ENCODE peak calls at places on chromosomes 12 and 14, in seven cellular contexts. One of them, this sample, is unnamed.
A peak's percentile ranks its signal among the peaks of the same experiment; 100 is the strongest.

GRCh38 chr12:68538722-68539614 is 71.7 kb upstream of the RAP1B start:
- DNase-seq in right atrium auricular region: peak; percentile 85
- DNase-seq in CD4-positive, alpha-beta memory T cell: peak; percentile 64
- DNase-seq in coronary artery: no peak
- DNase-seq in iPS DF 6.9: no peak
- DNase-seq in stomach: peak; percentile 33
- DNase-seq in lower leg skin: peak; percentile 27
- DNase-seq in this sample: peak; percentile 84

GRCh38 chr12:57069522-57069921 is 9.1 kb downstream of the NEMP1 start:
- DNase-seq in right atrium auricular region: peak; percentile 88
- DNase-seq in CD4-positive, alpha-beta memory T cell: peak; percentile 73
- DNase-seq in coronary artery: peak; percentile 79
- DNase-seq in iPS DF 6.9: no peak
- DNase-seq in stomach: peak; percentile 60
- DNase-seq in lower leg skin: peak; percentile 76
- DNase-seq in this sample: no peak

GRCh38 chr12:66200110-66200509 is 11.1 kb downstream of the IRAK3 start:
- DNase-seq in right atrium auricular region: no peak
- DNase-seq in CD4-positive, alpha-beta memory T cell: no peak
- DNase-seq in coronary artery: no peak
- DNase-seq in iPS DF 6.9: no peak
- DNase-seq in stomach: no peak
- DNase-seq in lower leg skin: no peak
- DNase-seq in this sample: no peak

GRCh38 chr12:6779667-6780459 is 7.5 kb downstream of the LAG3 start:
- DNase-seq in right atrium auricular region: no peak
- DNase-seq in CD4-positive, alpha-beta memory T cell: no peak
- DNase-seq in coronary artery: no peak
- DNase-seq in iPS DF 6.9: no peak
- DNase-seq in stomach: no peak
- DNase-seq in lower leg skin: no peak
- DNase-seq in this sample: no peak

GRCh38 chr14:36442824-36443241 is 77.2 kb downstream of the NKX2-1 start:
- DNase-seq in right atrium auricular region: no peak
- DNase-seq in CD4-positive, alpha-beta memory T cell: no peak
- DNase-seq in coronary artery: no peak
- DNase-seq in iPS DF 6.9: no peak
- DNase-seq in stomach: no peak
- DNase-seq in lower leg skin: no peak
- DNase-seq in this sample: peak; percentile 49

GRCh38 chr14:99750746-99751450 is 42.3 kb upstream of the EML1 start:
- DNase-seq in right atrium auricular region: no peak
- DNase-seq in CD4-positive, alpha-beta memory T cell: no peak
- DNase-seq in coronary artery: no peak
- DNase-seq in iPS DF 6.9: no peak
- DNase-seq in stomach: no peak
- DNase-seq in lower leg skin: no peak
- DNase-seq in this sample: no peak

GRCh38 chr12:75883241-75883640 is 148.3 kb downstream of the PHLDA1 start:
- DNase-seq in right atrium auricular region: no peak
- DNase-seq in CD4-positive, alpha-beta memory T cell: no peak
- DNase-seq in coronary artery: no peak
- DNase-seq in iPS DF 6.9: no peak
- DNase-seq in stomach: no peak
- DNase-seq in lower leg skin: no peak
- DNase-seq in this sample: no peak

GRCh38 chr12:69101505-69101904 is 137.9 kb upstream of the CPSF6 start:
- DNase-seq in right atrium auricular region: no peak
- DNase-seq in CD4-positive, alpha-beta memory T cell: no peak
- DNase-seq in coronary artery: no peak
- DNase-seq in iPS DF 6.9: no peak
- DNase-seq in stomach: no peak
- DNase-seq in lower leg skin: no peak
- DNase-seq in this sample: no peak

GRCh38 chr12:57173089-57173488 is 25.7 kb upstream of the LRP1-AS start:
- DNase-seq in right atrium auricular region: no peak
- DNase-seq in CD4-positive, alpha-beta memory T cell: no peak
- DNase-seq in coronary artery: no peak
- DNase-seq in iPS DF 6.9: no peak
- DNase-seq in stomach: no peak
- DNase-seq in lower leg skin: no peak
- DNase-seq in this sample: peak; percentile 33

GRCh38 chr12:111435661-111436201 is 30.0 kb downstream of the SH2B3 start:
- DNase-seq in right atrium auricular region: no peak
- DNase-seq in CD4-positive, alpha-beta memory T cell: no peak
- DNase-seq in coronary artery: no peak
- DNase-seq in iPS DF 6.9: no peak
- DNase-seq in stomach: no peak
- DNase-seq in lower leg skin: no peak
- DNase-seq in this sample: no peak

GRCh38 chr12:47707905-47708543 is 2.2 kb upstream of the RPAP3 start:
- DNase-seq in right atrium auricular region: no peak
- DNase-seq in CD4-positive, alpha-beta memory T cell: no peak
- DNase-seq in coronary artery: no peak
- DNase-seq in iPS DF 6.9: no peak
- DNase-seq in stomach: no peak
- DNase-seq in lower leg skin: no peak
- DNase-seq in this sample: no peak
- H3K4me3 ChIP-seq in right atrium auricular region: no peak overlapping the region
- H3K4me3 ChIP-seq in CD4-positive, alpha-beta memory T cell: no peak overlapping the region
- H3K4me3 ChIP-seq in coronary artery: no peak overlapping the region
- H3K4me3 ChIP-seq in iPS DF 6.9: no peak overlapping the region
- H3K4me3 ChIP-seq in stomach: no peak overlapping the region
- H3K4me3 ChIP-seq in lower leg skin: no peak overlapping the region
- H3K4me3 ChIP-seq in this sample: no peak overlapping the region

GRCh38 chr14:97410667-97411286 is 613.6 kb downstream of the VRK1 start:
- DNase-seq in right atrium auricular region: no peak
- DNase-seq in CD4-positive, alpha-beta memory T cell: no peak
- DNase-seq in coronary artery: no peak
- DNase-seq in iPS DF 6.9: no peak
- DNase-seq in stomach: no peak
- DNase-seq in lower leg skin: no peak
- DNase-seq in this sample: no peak
- H3K4me3 ChIP-seq in right atrium auricular region: no peak overlapping the region
- H3K4me3 ChIP-seq in CD4-positive, alpha-beta memory T cell: no peak overlapping the region
- H3K4me3 ChIP-seq in coronary artery: no peak overlapping the region
- H3K4me3 ChIP-seq in iPS DF 6.9: no peak overlapping the region
- H3K4me3 ChIP-seq in stomach: no peak overlapping the region
- H3K4me3 ChIP-seq in lower leg skin: no peak overlapping the region
- H3K4me3 ChIP-seq in this sample: no peak overlapping the region

DNA sequence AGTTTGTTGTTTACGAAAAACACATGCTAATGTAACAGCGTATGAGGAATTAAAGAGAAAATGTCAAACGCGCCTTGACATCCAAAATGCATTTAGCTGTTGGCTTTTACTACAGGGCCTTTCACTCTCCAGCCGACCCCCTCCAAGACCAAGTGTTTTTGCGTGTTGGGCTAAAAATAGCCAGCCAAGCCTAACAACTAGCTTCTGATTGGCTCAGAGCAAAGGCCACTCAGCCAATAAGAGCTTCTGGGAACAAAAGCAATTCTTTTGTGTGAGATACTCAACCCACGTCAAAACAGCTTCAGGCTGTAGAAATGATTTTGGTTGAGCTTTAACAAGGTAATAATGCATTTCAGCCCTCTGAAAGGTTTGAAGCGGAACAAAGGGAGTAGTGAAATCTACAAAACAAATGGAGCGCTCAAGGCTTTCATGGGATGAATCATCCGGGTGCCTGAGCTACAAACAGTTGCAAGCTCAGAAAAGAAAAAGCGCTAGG is 198.7 kb upstream of the DCN start:
- DNase-seq in right atrium auricular region: peak; percentile 66
- DNase-seq in CD4-positive, alpha-beta memory T cell: peak; percentile 5
- DNase-seq in coronary artery: no peak
- DNase-seq in iPS DF 6.9: peak; percentile 77
- DNase-seq in stomach: peak; percentile 48
- DNase-seq in lower leg skin: peak; percentile 65
- DNase-seq in this sample: peak; percentile 88
- H3K4me3 ChIP-seq in right atrium auricular region: peak overlapping the region; percentile 50
- H3K4me3 ChIP-seq in CD4-positive, alpha-beta memory T cell: no peak overlapping the region
- H3K4me3 ChIP-seq in coronary artery: peak overlapping the region; percentile 64
- H3K4me3 ChIP-seq in iPS DF 6.9: no peak overlapping the region
- H3K4me3 ChIP-seq in stomach: peak overlapping the region; percentile 40
- H3K4me3 ChIP-seq in lower leg skin: no peak overlapping the region
- H3K4me3 ChIP-seq in this sample: no peak overlapping the region

GRCh38 chr14:68655021-68655811 is 137.7 kb downstream of the ZFP36L1 start:
- DNase-seq in right atrium auricular region: peak; percentile 57
- DNase-seq in CD4-positive, alpha-beta memory T cell: no peak
- DNase-seq in coronary artery: peak; percentile 64
- DNase-seq in iPS DF 6.9: no peak
- DNase-seq in stomach: no peak
- DNase-seq in lower leg skin: no peak
- DNase-seq in this sample: no peak
- H3K4me3 ChIP-seq in right atrium auricular region: no peak overlapping the region
- H3K4me3 ChIP-seq in CD4-positive, alpha-beta memory T cell: no peak overlapping the region
- H3K4me3 ChIP-seq in coronary artery: no peak overlapping the region
- H3K4me3 ChIP-seq in iPS DF 6.9: no peak overlapping the region
- H3K4me3 ChIP-seq in stomach: no peak overlapping the region
- H3K4me3 ChIP-seq in lower leg skin: no peak overlapping the region
- H3K4me3 ChIP-seq in this sample: no peak overlapping the region

GRCh38 chr12:132597333-132598283 is 12.8 kb downstream of the LRCOL1 start:
- DNase-seq in right atrium auricular region: no peak
- DNase-seq in CD4-positive, alpha-beta memory T cell: peak; percentile 33
- DNase-seq in coronary artery: no peak
- DNase-seq in iPS DF 6.9: no peak
- DNase-seq in stomach: no peak
- DNase-seq in lower leg skin: no peak
- DNase-seq in this sample: no peak

GRCh38 chr12:132603240-132604107 is 6.9 kb downstream of the LRCOL1 start:
- DNase-seq in right atrium auricular region: no peak
- DNase-seq in CD4-positive, alpha-beta memory T cell: no peak
- DNase-seq in coronary artery: no peak
- DNase-seq in iPS DF 6.9: no peak
- DNase-seq in stomach: no peak
- DNase-seq in lower leg skin: no peak
- DNase-seq in this sample: no peak

GRCh38 chr12:132602578-132603239 is 7.7 kb downstream of the LRCOL1 start:
- DNase-seq in right atrium auricular region: no peak
- DNase-seq in CD4-positive, alpha-beta memory T cell: no peak
- DNase-seq in coronary artery: no peak
- DNase-seq in iPS DF 6.9: no peak
- DNase-seq in stomach: no peak
- DNase-seq in lower leg skin: no peak
- DNase-seq in this sample: no peak

GRCh38 chr12:132601171-132601883 is 9.1 kb downstream of the LRCOL1 start:
- DNase-seq in right atrium auricular region: no peak
- DNase-seq in CD4-positive, alpha-beta memory T cell: no peak
- DNase-seq in coronary artery: no peak
- DNase-seq in iPS DF 6.9: no peak
- DNase-seq in stomach: no peak
- DNase-seq in lower leg skin: no peak
- DNase-seq in this sample: no peak

GRCh38 chr12:132600048-132601032 is 10.0 kb downstream of the LRCOL1 start:
- DNase-seq in right atrium auricular region: peak; percentile 73
- DNase-seq in CD4-positive, alpha-beta memory T cell: peak; percentile 26
- DNase-seq in coronary artery: no peak
- DNase-seq in iPS DF 6.9: no peak
- DNase-seq in stomach: peak; percentile 60
- DNase-seq in lower leg skin: peak; percentile 53
- DNase-seq in this sample: no peak
- H3K4me3 ChIP-seq in right atrium auricular region: peak overlapping the region; percentile 49
- H3K4me3 ChIP-seq in CD4-positive, alpha-beta memory T cell: peak overlapping the region; percentile 10
- H3K4me3 ChIP-seq in coronary artery: peak overlapping the region; percentile 68
- H3K4me3 ChIP-seq in iPS DF 6.9: no peak overlapping the region
- H3K4me3 ChIP-seq in stomach: peak overlapping the region; percentile 40
- H3K4me3 ChIP-seq in lower leg skin: peak overlapping the region; percentile 4
- H3K4me3 ChIP-seq in this sample: no peak overlapping the region

GRCh38 chr12:21502872-21503271 is 1.3 kb downstream of the GOLT1B start:
- DNase-seq in right atrium auricular region: no peak
- DNase-seq in CD4-positive, alpha-beta memory T cell: no peak
- DNase-seq in coronary artery: no peak
- DNase-seq in iPS DF 6.9: no peak
- DNase-seq in stomach: no peak
- DNase-seq in lower leg skin: no peak
- DNase-seq in this sample: no peak
- H3K4me3 ChIP-seq in right atrium auricular region: peak overlapping the region; percentile 92
- H3K4me3 ChIP-seq in CD4-positive, alpha-beta memory T cell: no peak overlapping the region
- H3K4me3 ChIP-seq in coronary artery: peak overlapping the region; percentile 85
- H3K4me3 ChIP-seq in iPS DF 6.9: no peak overlapping the region
- H3K4me3 ChIP-seq in stomach: no peak overlapping the region
- H3K4me3 ChIP-seq in lower leg skin: no peak overlapping the region
- H3K4me3 ChIP-seq in this sample: peak overlapping the region; percentile 90

DNA sequence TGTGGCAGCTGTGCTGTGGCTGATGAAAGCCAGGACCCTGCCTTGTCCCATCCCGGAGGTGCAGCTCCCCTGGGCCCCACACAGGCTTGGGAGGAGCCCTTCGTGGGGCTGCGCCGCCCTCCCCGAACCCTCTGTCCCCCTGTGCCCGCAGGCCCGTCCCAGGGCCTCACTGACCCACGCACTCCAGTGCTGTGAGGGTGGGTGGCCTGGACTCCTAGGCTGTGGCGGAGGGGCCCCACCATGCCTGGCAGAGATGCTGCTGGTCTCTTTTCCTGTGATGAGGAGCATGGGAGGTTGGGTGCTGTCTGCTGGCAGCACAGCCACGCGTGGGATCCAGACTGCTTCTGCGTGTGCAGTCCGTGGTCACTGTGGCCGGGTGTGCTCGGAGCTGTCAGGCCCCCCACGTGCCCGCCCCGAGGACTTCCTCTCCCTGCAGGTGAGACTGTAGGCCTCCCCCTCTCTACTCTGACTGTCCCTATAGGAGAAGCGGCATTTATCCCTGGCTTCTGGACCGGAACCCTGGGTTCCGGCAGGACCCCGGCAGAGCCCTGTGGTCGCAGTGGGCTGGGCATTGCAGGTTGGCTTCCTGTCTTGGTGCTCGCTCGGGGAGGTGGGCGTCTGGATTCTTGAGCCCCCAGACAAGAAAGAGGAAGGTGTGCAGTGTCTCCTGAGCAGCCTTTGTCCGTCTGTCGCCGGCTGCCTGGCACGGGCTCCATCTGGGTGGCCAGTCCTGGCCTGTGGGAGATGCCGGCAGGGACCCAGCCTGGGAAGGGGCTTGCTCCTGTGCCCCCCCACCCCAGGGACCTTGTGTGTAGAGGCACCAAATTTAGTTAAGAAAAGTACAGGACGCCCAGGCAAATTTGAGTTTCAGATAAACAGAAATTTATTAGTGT is 2.3 kb downstream of the MTA1 start:
- DNase-seq in right atrium auricular region: no peak
- DNase-seq in CD4-positive, alpha-beta memory T cell: no peak
- DNase-seq in coronary artery: no peak
- DNase-seq in iPS DF 6.9: no peak
- DNase-seq in stomach: no peak
- DNase-seq in lower leg skin: no peak
- DNase-seq in this sample: no peak
- H3K4me3 ChIP-seq in right atrium auricular region: no peak overlapping the region
- H3K4me3 ChIP-seq in CD4-positive, alpha-beta memory T cell: no peak overlapping the region
- H3K4me3 ChIP-seq in coronary artery: peak overlapping the region; percentile 95
- H3K4me3 ChIP-seq in iPS DF 6.9: no peak overlapping the region
- H3K4me3 ChIP-seq in stomach: no peak overlapping the region
- H3K4me3 ChIP-seq in lower leg skin: no peak overlapping the region
- H3K4me3 ChIP-seq in this sample: no peak overlapping the region

This sample was measured in NT2/D1.